ENCODE peak calls at places on chromosome X, in seven cellular contexts. R is mesothelial cell of epicardium; D is Kasumi-1; L is MG63; F is activated CD8-positive, alpha-beta T cell treated with anti-CD3 and anti-CD28 coated beads for 36 hours; Q is NCI-H345; U is NCI-H2081. C is an unnamed sample.

GRCh38 chrX:153782324-153782723 is 1.5 kb downstream of the SRPK3 start:
- DNase-seq in Q (peak), D (no peak), F (no peak), R (no peak), L (no peak), U (peak), C (peak)

GRCh38 chrX:118523920-118524319 is 28.3 kb downstream of the DOCK11 start:
- DNase-seq in D (no peak), U (no peak), Q (no peak), L (no peak), R (no peak), F (peak), C (no peak)

GRCh38 chrX:118220509-118220908 is 103.9 kb upstream of the KLHL13 start:
- DNase-seq in L (no peak), D (no peak), Q (no peak), R (no peak), U (no peak), F (no peak), C (no peak)

GRCh38 chrX:115940888-115941332 is 229.6 kb upstream of the AGTR2 start:
- DNase-seq in Q (peak), D (peak), F (peak), R (no peak), U (peak), L (no peak), C (peak)

GRCh38 chrX:119181491-119181890 is 53.9 kb upstream of the KIAA1210 start:
- DNase-seq in R (no peak), L (peak), F (no peak), D (no peak), U (peak), Q (no peak), C (no peak)

GRCh38 chrX:10071451-10072163 is 85.2 kb upstream of the CLCN4 start:
- DNase-seq in F (no peak), Q (peak), L (no peak), R (no peak), D (no peak), U (peak), C (no peak)

GRCh38 chrX:115408736-115409390 is 119.3 kb downstream of the LUZP4 start:
- DNase-seq in Q (no peak), U (no peak), R (no peak), L (no peak), F (no peak), D (no peak), C (no peak)

GRCh38 chrX:3939967-3940610 is 226.6 kb upstream of the PRKX start:
- DNase-seq in D (peak), Q (peak), R (no peak), L (no peak), F (no peak), U (peak), C (no peak)

GRCh38 chrX:75038925-75039324 is 113.7 kb upstream of the NEXMIF start:
- DNase-seq in Q (peak), U (no peak), F (peak), R (no peak), D (peak), L (no peak), C (no peak)

GRCh38 chrX:149825424-149825823 is 43.7 kb downstream of the MAGEA9 start:
- DNase-seq in U (no peak), R (no peak), D (peak), L (peak), F (peak), Q (peak), C (no peak)